ENCODE peak calls at places on chromosomes 5 and 9, in four cellular contexts. N is CD8-positive, alpha-beta T cell; Q is right lobe of liver; P is aorta. X is an unnamed sample. For H3K4me1, the result is how much of the 10 kb centered on the place peaks cover.

GRCh38 chr5:148063861-148064260 is at the start of gene SPINK5:
- DNase-seq in Q (no peak), N (no peak), P (no peak), X (no peak)

GRCh38 chr5:69415584-69415958 is 655 bp downstream of the MARVELD2 start:
- DNase-seq in P (no peak), Q (peak), N (no peak), X (no peak)

GRCh38 chr5:178555005-178555404 is 35.2 kb downstream of the COL23A1 start:
- DNase-seq in P (no peak), N (no peak), Q (no peak), X (no peak)

GRCh38 chr9:134634190-134634589 is 7.4 kb upstream of the COL5A1 start:
- DNase-seq in N (no peak), Q (peak), P (peak), X (no peak)

GRCh38 chr5:112793201-112793600 is 55.5 kb downstream of the APC start:
- DNase-seq in Q (no peak), P (no peak), N (no peak), X (no peak)

GRCh38 chr5:10452768-10453331 is 11.2 kb downstream of the ROPN1L start:
- DNase-seq in Q (no peak), N (no peak), P (no peak), X (no peak)

GRCh38 chr9:69805962-69806633 is 14.5 kb upstream of the CFAP95 start:
- DNase-seq in P (no peak), N (no peak), Q (no peak), X (no peak)

GRCh38 chr9:36939655-36940578 is 94.2 kb downstream of the PAX5 start:
- DNase-seq in P (no peak), Q (no peak), N (peak), X (no peak)

GRCh38 chr5:58185397-58186195 is 274.3 kb downstream of the PLK2 start:
- DNase-seq in N (no peak), P (no peak), Q (no peak), X (no peak)

GRCh38 chr9:110623462-110624025 is 44.0 kb upstream of the SVEP1 start:
- DNase-seq in P (no peak), N (no peak), Q (no peak), X (no peak)

GRCh38 chr9:112273826-112274225 is 59.6 kb downstream of the PTBP3 start:
- DNase-seq in Q (no peak), N (no peak), P (no peak), X (no peak)

GRCh38 chr9:37550781-37551180 is 25.4 kb downstream of the FBXO10 start:
- DNase-seq in P (no peak), Q (no peak), N (no peak), X (no peak)

GRCh38 chr5:98454904-98455303 is 318.6 kb upstream of the RGMB start:
- DNase-seq in P (no peak), Q (no peak), N (no peak), X (no peak)

GRCh38 chr9:132538071-132538470 is 44.3 kb upstream of the BARHL1 start:
- DNase-seq in N (no peak), P (no peak), Q (no peak), X (no peak)

GRCh38 chr5:135138116-135138850 is 104.3 kb upstream of the PITX1 start:
- DNase-seq in N (no peak), Q (no peak), P (no peak), X (no peak)

GRCh38 chr5:33901176-33901575 is 9.4 kb upstream of the ADAMTS12 start:
- DNase-seq in N (no peak), P (no peak), Q (no peak), X (no peak)

GRCh38 chr5:10288600-10289213 is 19.0 kb downstream of the CMBL start:
- DNase-seq in P (no peak), Q (peak), N (peak), X (peak)

GRCh38 chr5:149356391-149356790 is 1.5 kb upstream of the PCYOX1L start:
- DNase-seq in Q (no peak), N (no peak), P (no peak), X (no peak)

GRCh38 chr5:14199902-14200301 is 56.8 kb downstream of the TRIO start:
- DNase-seq in P (no peak), N (no peak), Q (no peak), X (no peak)

GRCh38 chr9:113267911-113268563 is 7.3 kb downstream of the CDC26 start:
- DNase-seq in N (no peak), P (no peak), Q (no peak), X (no peak)

GRCh38 chr9:136849038-136849959 is at the start of gene PHPT1:
- DNase-seq in P (peak), Q (peak), N (peak), X (peak)

GRCh38 chr9:97747201-97747965 is 50.2 kb upstream of the XPA start:
- DNase-seq in N (no peak), P (no peak), Q (no peak), X (no peak)

GRCh38 chr5:148653840-148654781 is at the start of gene HTR4:
- DNase-seq in Q (peak), N (no peak), P (no peak), X (no peak)

GRCh38 chr9:23638837-23639426 is 187.1 kb downstream of the ELAVL2 start:
- DNase-seq in N (no peak), P (no peak), Q (no peak), X (no peak)

GRCh38 chr5:158765407-158765806 is 334.3 kb downstream of the EBF1 start:
- DNase-seq in P (no peak), N (no peak), Q (no peak), X (no peak)

GRCh38 chr5:65674749-65675148 is 47.2 kb downstream of the SGTB start:
- DNase-seq in Q (no peak), P (no peak), N (no peak), X (no peak)

GRCh38 chr9:20621553-20622329 is 558 bp downstream of the MLLT3 start:
- DNase-seq in P (peak), Q (peak), N (peak), X (peak)

GRCh38 chr5:146025108-146025507 is 80.3 kb downstream of the PLAC8L1 start:
- DNase-seq in P (no peak), Q (no peak), N (no peak), X (no peak)

GRCh38 chr5:118692811-118693342 is 295.5 kb downstream of the DTWD2 start:
- DNase-seq in P (no peak), Q (no peak), N (no peak), X (no peak)
- H3K4me1 ChIP-seq in P (under half), Q (under half), N (under half), X (under half)

GRCh38 chr5:151196556-151197290 is 27.2 kb downstream of the CCDC69 start:
- DNase-seq in N (peak), Q (no peak), P (no peak), X (no peak)
- H3K27ac ChIP-seq in N (no peak), Q (no peak), P (no peak), X (no peak)

GRCh38 chr5:157269165-157269671 is 3.3 kb downstream of the CYFIP2 start:
- DNase-seq in Q (peak), P (no peak), N (no peak), X (no peak)

GRCh38 chr5:157269763-157270272 is 3.9 kb downstream of the CYFIP2 start:
- DNase-seq in Q (no peak), N (no peak), P (no peak), X (no peak)

GRCh38 chr5:157275403-157275802 is 9.5 kb downstream of the CYFIP2 start:
- DNase-seq in Q (no peak), N (no peak), P (no peak), X (no peak)

GRCh38 chr5:157271740-157272271 is 5.9 kb downstream of the CYFIP2 start:
- DNase-seq in Q (peak), P (no peak), N (peak), X (no peak)

DNA sequence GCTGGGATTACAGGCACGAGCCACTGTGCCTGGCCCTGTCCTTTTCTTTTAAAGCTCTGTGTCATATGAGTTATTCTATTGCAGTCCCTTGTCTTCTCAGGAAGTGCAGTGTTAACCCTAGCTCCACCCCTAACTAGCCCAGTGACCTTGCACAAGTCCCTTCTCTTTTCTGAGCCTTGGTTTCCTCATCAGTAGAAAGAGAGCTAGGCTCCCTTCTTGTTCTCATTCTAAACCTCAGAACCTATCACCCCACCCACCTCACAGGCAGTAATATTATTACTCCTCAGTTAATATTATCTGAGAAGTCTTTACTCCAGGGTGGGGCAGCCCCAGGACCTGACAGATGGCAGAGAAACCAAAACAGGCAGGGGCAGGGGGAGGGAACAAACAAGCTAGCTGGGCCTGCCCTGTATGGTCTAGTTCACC is 7.2 kb downstream of the CYFIP2 start:
- DNase-seq in N (no peak), P (no peak), Q (no peak), X (no peak)
- H3K4me1 ChIP-seq in N (half or more), P (under half), Q (under half), X (under half)

GRCh38 chr5:174338204-174339010 is 292.9 kb downstream of the NSG2 start:
- DNase-seq in P (no peak), Q (no peak), N (no peak), X (no peak)
- H3K27ac ChIP-seq in P (no peak), Q (no peak), N (no peak), X (no peak)

GRCh38 chr5:125005287-125005686 is 258.8 kb upstream of the ZNF608 start:
- DNase-seq in Q (no peak), P (no peak), N (no peak), X (no peak)
- H3K4me1 ChIP-seq in Q (under half), P (under half), N (under half), X (under half)

X was measured in breast epithelium.